ENCODE peak calls at places on chromosomes 7 and 10, in five cellular contexts. V is KG1; C is stimulated activated CD4-positive, alpha-beta T cell treated with anti-CD3 and anti-CD28 coated beads, Interleukin-1b, Interleukin-23, amount 100 ng/mL, for 1 hour; J is Calu3; T is GM03348. Z is an unnamed sample.

GRCh38 chr7:81036041-81036440 is 117.2 kb upstream of the SEMA3C start:
- DNase-seq in J (no peak), C (no peak), V (no peak), T (peak), Z (no peak)

GRCh38 chr7:116809636-116810266 is 52.6 kb upstream of the CAPZA2 start:
- DNase-seq in C (no peak), V (peak), T (peak), J (peak), Z (peak)

GRCh38 chr7:39709768-39710291 is 86.5 kb downstream of the RALA start:
- DNase-seq in C (no peak), V (no peak), T (peak), J (no peak), Z (peak)

GRCh38 chr10:18960466-18961079 is 88.0 kb upstream of the MALRD1 start:
- DNase-seq in V (no peak), C (no peak), T (no peak), J (no peak), Z (no peak)

GRCh38 chr10:124221356-124222297 is 128.2 kb upstream of the CHST15 start:
- DNase-seq in J (no peak), C (no peak), V (no peak), T (no peak), Z (no peak)

GRCh38 chr10:102752934-102753664 is 9.4 kb downstream of the WBP1L start:
- DNase-seq in C (no peak), V (no peak), T (peak), J (no peak), Z (no peak)

GRCh38 chr7:113015038-113015645 is 71.5 kb downstream of the GPR85 start:
- DNase-seq in C (no peak), J (peak), T (peak), V (no peak), Z (peak)

GRCh38 chr10:95400789-95401188 is 110.0 kb upstream of the PDLIM1 start:
- DNase-seq in C (no peak), T (no peak), V (no peak), J (no peak), Z (no peak)

GRCh38 chr10:131818510-131819234 is 82.1 kb upstream of the PPP2R2D start:
- DNase-seq in T (no peak), J (no peak), C (no peak), V (no peak), Z (peak)

GRCh38 chr10:127694580-127695193 is 42.3 kb upstream of the FOXI2 start:
- DNase-seq in J (peak), V (no peak), T (no peak), C (no peak), Z (no peak)

GRCh38 chr7:157150825-157151412 is 12.2 kb downstream of the UBE3C start:
- DNase-seq in T (peak), C (no peak), J (no peak), V (no peak), Z (no peak)

GRCh38 chr7:45998506-45998905 is 77.4 kb upstream of the IGFBP3 start:
- DNase-seq in J (no peak), V (no peak), C (no peak), T (no peak), Z (no peak)

GRCh38 chr10:72274213-72274729 is 547 bp downstream of the DDIT4 start:
- DNase-seq in V (no peak), J (no peak), C (no peak), T (peak), Z (no peak)

Z was measured in DMS79 treated with DMSO at 0.1 percent for 48 hours.